ENCODE peak calls at places on chromosomes 13 and 19, in ten cellular contexts. H is iPS-NIHi11, K is dermis microvascular lymphatic vessel endothelial cell, J is NAMALWA, U is putamen, F is A549, G is ovary, T is posterior cingulate gyrus, M is smooth muscle cell of the brain vasculature, Y is GM23248. P is an unnamed sample.

GRCh38 chr13:23617551-23618014 is 47.4 kb downstream of the TNFRSF19 start:
- DNase-seq in H (no peak), K (no peak), J (no peak), U (no peak), F (no peak), G (no peak), T (no peak), M (no peak), Y (peak), P (no peak)

GRCh38 chr13:43686557-43686956 is 100.2 kb downstream of the ENOX1 start:
- DNase-seq in H (no peak), K (no peak), J (no peak), U (peak), F (peak), G (no peak), T (no peak), M (peak), Y (peak), P (peak)

GRCh38 chr13:59318320-59318930 is 845.3 kb downstream of the DIAPH3 start:
- DNase-seq in H (peak), K (no peak), J (peak), U (peak), F (peak), G (no peak), T (peak), M (peak), Y (peak), P (peak)

GRCh38 chr19:48418317-48419064 is 25.0 kb downstream of the GRIN2D start:
- DNase-seq in H (no peak), K (no peak), J (no peak), U (no peak), F (no peak), G (no peak), T (no peak), M (no peak), Y (peak), P (no peak)

GRCh38 chr13:99859178-99860177 is 112.1 kb downstream of the ZIC5 start:
- DNase-seq in H (no peak), K (no peak), J (no peak), U (no peak), F (no peak), G (no peak), T (no peak), M (no peak), Y (no peak), P (no peak)

GRCh38 chr13:51444922-51445321 is 7.9 kb downstream of the INTS6 start:
- DNase-seq in H (no peak), K (no peak), J (peak), U (peak), F (peak), G (no peak), T (no peak), M (no peak), Y (peak), P (peak)

GRCh38 chr13:73765651-73766384 is 368.4 kb downstream of the KLF12 start:
- DNase-seq in H (peak), K (peak), J (peak), U (peak), F (no peak), G (peak), T (peak), M (peak), Y (peak), P (peak)

GRCh38 chr19:5809053-5809452 is 4.2 kb downstream of the NRTN start:
- DNase-seq in H (no peak), K (no peak), J (no peak), U (no peak), F (no peak), G (no peak), T (no peak), M (no peak), Y (no peak), P (peak)

GRCh38 chr19:54178581-54179261 is 5.8 kb upstream of the TMC4 start:
- DNase-seq in H (peak), K (no peak), J (peak), U (no peak), F (no peak), G (no peak), T (peak), M (no peak), Y (peak), P (no peak)

GRCh38 chr13:101520672-101521071 is 68.2 kb downstream of the ITGBL1 start:
- DNase-seq in H (no peak), K (no peak), J (no peak), U (no peak), F (no peak), G (no peak), T (no peak), M (no peak), Y (peak), P (peak)

GRCh38 chr19:55437410-55437809 is 5.7 kb downstream of the SHISA7 start:
- DNase-seq in H (peak), K (no peak), J (no peak), U (no peak), F (peak), G (no peak), T (peak), M (no peak), Y (peak), P (peak)

GRCh38 chr13:86020350-86021002 is 221.3 kb upstream of the SLITRK6 start:
- DNase-seq in H (peak), K (no peak), J (no peak), U (no peak), F (no peak), G (no peak), T (no peak), M (peak), Y (peak), P (peak)

GRCh38 chr19:57357406-57357805 is 5.9 kb upstream of the TRAPPC2B start:
- DNase-seq in H (no peak), K (no peak), J (no peak), U (no peak), F (no peak), G (no peak), T (no peak), M (no peak), Y (no peak), P (no peak)

GRCh38 chr13:26074706-26075105 is 22.9 kb upstream of the SHISA2 start:
- DNase-seq in H (no peak), K (no peak), J (no peak), U (no peak), F (no peak), G (no peak), T (no peak), M (no peak), Y (peak), P (no peak)

GRCh38 chr19:35774274-35775045 is 904 bp upstream of the ARHGAP33 start:
- DNase-seq in H (no peak), K (no peak), J (no peak), U (no peak), F (peak), G (no peak), T (no peak), M (no peak), Y (peak), P (no peak)

GRCh38 chr13:67632590-67632989 is 402.5 kb upstream of the PCDH9 start:
- DNase-seq in H (no peak), K (peak), J (no peak), U (no peak), F (no peak), G (no peak), T (no peak), M (no peak), Y (no peak), P (no peak)

GRCh38 chr19:46378268-46378667 is 31.4 kb downstream of the PPP5C start:
- DNase-seq in H (no peak), K (peak), J (no peak), U (no peak), F (no peak), G (no peak), T (no peak), M (no peak), Y (peak), P (peak)

GRCh38 chr19:18392417-18392816 is 5.0 kb downstream of the LRRC25 start:
- DNase-seq in H (no peak), K (no peak), J (no peak), U (no peak), F (no peak), G (peak), T (no peak), M (no peak), Y (no peak), P (no peak)

GRCh38 chr13:34411881-34412280 is 530.2 kb upstream of the NBEA start:
- DNase-seq in H (no peak), K (no peak), J (no peak), U (no peak), F (no peak), G (no peak), T (no peak), M (no peak), Y (no peak), P (peak)

GRCh38 chr19:798415-799075 is 1.3 kb downstream of the PTBP1 start:
- DNase-seq in H (no peak), K (no peak), J (peak), U (no peak), F (no peak), G (no peak), T (no peak), M (no peak), Y (peak), P (no peak)

GRCh38 chr13:38943231-38943630 is 47.4 kb downstream of the STOML3 start:
- DNase-seq in H (no peak), K (no peak), J (no peak), U (no peak), F (no peak), G (no peak), T (no peak), M (no peak), Y (no peak), P (no peak)

GRCh38 chr19:42442833-42443232 is at the start of gene CXCL17:
- DNase-seq in H (no peak), K (no peak), J (no peak), U (no peak), F (no peak), G (no peak), T (no peak), M (no peak), Y (no peak), P (peak)

GRCh38 chr19:55581828-55582223 is 1.2 kb upstream of the ZNF579 start:
- DNase-seq in H (no peak), K (no peak), J (no peak), U (no peak), F (peak), G (no peak), T (no peak), M (no peak), Y (peak), P (no peak)

GRCh38 chr13:80858131-80858530 is 517.2 kb upstream of the SPRY2 start:
- DNase-seq in H (no peak), K (no peak), J (no peak), U (no peak), F (no peak), G (no peak), T (no peak), M (no peak), Y (no peak), P (no peak)

GRCh38 chr19:8881512-8881911 is 49.3 kb downstream of the MBD3L1 start:
- DNase-seq in H (no peak), K (no peak), J (no peak), U (no peak), F (no peak), G (no peak), T (no peak), M (no peak), Y (no peak), P (no peak)

GRCh38 chr19:13699786-13700185 is 64.5 kb upstream of the MRI1 start:
- DNase-seq in H (no peak), K (no peak), J (no peak), U (no peak), F (no peak), G (no peak), T (no peak), M (no peak), Y (no peak), P (no peak)

GRCh38 chr19:48683349-48683748 is 10.5 kb upstream of the NTN5 start:
- DNase-seq in H (no peak), K (peak), J (no peak), U (peak), F (no peak), G (peak), T (peak), M (no peak), Y (peak), P (peak)

GRCh38 chr13:95258098-95258497 is 43.2 kb downstream of the ABCC4 start:
- DNase-seq in H (no peak), K (no peak), J (no peak), U (no peak), F (no peak), G (no peak), T (no peak), M (no peak), Y (no peak), P (no peak)

GRCh38 chr19:53985863-53986262 is 5.6 kb upstream of the CACNG6 start:
- DNase-seq in H (no peak), K (no peak), J (no peak), U (no peak), F (no peak), G (no peak), T (no peak), M (no peak), Y (no peak), P (no peak)

GRCh38 chr13:27041341-27041740 is 130.3 kb downstream of the USP12 start:
- DNase-seq in H (no peak), K (no peak), J (no peak), U (no peak), F (no peak), G (no peak), T (no peak), M (no peak), Y (no peak), P (no peak)

GRCh38 chr13:97121894-97122293 is 100.2 kb upstream of the MBNL2 start:
- DNase-seq in H (no peak), K (no peak), J (no peak), U (no peak), F (no peak), G (no peak), T (no peak), M (no peak), Y (peak), P (peak)

GRCh38 chr13:51684076-51684475 is 99.8 kb downstream of the WDFY2 start:
- DNase-seq in H (no peak), K (no peak), J (no peak), U (no peak), F (no peak), G (no peak), T (no peak), M (no peak), Y (peak), P (no peak)

GRCh38 chr19:4981681-4981958 is 12.7 kb downstream of the KDM4B start:
- DNase-seq in H (no peak), K (no peak), J (peak), U (no peak), F (no peak), G (no peak), T (no peak), M (no peak), Y (no peak), P (no peak)

GRCh38 chr13:45276887-45277286 is 64.1 kb downstream of the TPT1 start:
- DNase-seq in H (no peak), K (no peak), J (peak), U (no peak), F (no peak), G (no peak), T (no peak), M (no peak), Y (no peak), P (no peak)

GRCh38 chr13:77492982-77493381 is 42.5 kb upstream of the SCEL start:
- DNase-seq in H (no peak), K (peak), J (peak), U (peak), F (no peak), G (no peak), T (peak), M (no peak), Y (peak), P (peak)

GRCh38 chr13:84405286-84405685 is 523.0 kb upstream of the SLITRK1 start:
- DNase-seq in H (no peak), K (no peak), J (no peak), U (no peak), F (no peak), G (no peak), T (no peak), M (no peak), Y (no peak), P (peak)

GRCh38 chr13:28637714-28638355 is 21.1 kb upstream of the POMP start:
- DNase-seq in H (no peak), K (no peak), J (peak), U (no peak), F (no peak), G (no peak), T (no peak), M (no peak), Y (no peak), P (no peak)